ENCODE peak calls at places on chromosomes 1 and 21, in four cellular contexts. Z is GM06990, U is HFFc6, N is pancreas. M is an unnamed sample.

GRCh38 chr1:226534645-226535044 is 13.9 kb upstream of the STUM start:
- DNase-seq in Z (no peak), U (no peak), N (no peak), M (no peak)

GRCh38 chr1:64848136-64848535 is 103.3 kb downstream of the RAVER2 start:
- DNase-seq in Z (no peak), U (no peak), N (no peak), M (no peak)

GRCh38 chr1:162470216-162470615 is 27.4 kb upstream of the UHMK1 start:
- DNase-seq in Z (no peak), U (no peak), N (no peak), M (no peak)

GRCh38 chr1:197783510-197783948 is 8.2 kb upstream of the DENND1B start:
- DNase-seq in Z (no peak), U (peak), N (no peak), M (no peak)

GRCh38 chr1:202374077-202374476 is 25.6 kb downstream of the PPP1R12B start:
- DNase-seq in Z (no peak), U (no peak), N (no peak), M (no peak)

GRCh38 chr1:175497501-175497900 is 245.9 kb downstream of the TNR start:
- DNase-seq in Z (no peak), U (no peak), N (no peak), M (no peak)

GRCh38 chr1:232554431-232554830 is 75.5 kb downstream of the SIPA1L2 start:
- DNase-seq in Z (no peak), U (no peak), N (no peak), M (no peak)

GRCh38 chr1:241658081-241658793 is 6.2 kb downstream of the WDR64 start:
- DNase-seq in Z (no peak), U (no peak), N (no peak), M (no peak)

GRCh38 chr21:45405271-45405818 is 380 bp downstream of the COL18A1 start:
- DNase-seq in Z (no peak), U (no peak), N (no peak), M (no peak)

GRCh38 chr1:192488058-192488457 is 87.5 kb upstream of the RGS1 start:
- DNase-seq in Z (no peak), U (no peak), N (no peak), M (no peak)

GRCh38 chr1:237237721-237238120 is 195.7 kb downstream of the RYR2 start:
- DNase-seq in Z (no peak), U (no peak), N (no peak), M (no peak)

GRCh38 chr1:214003233-214003632 is 15.5 kb downstream of the PROX1 start:
- DNase-seq in Z (no peak), U (no peak), N (no peak), M (no peak)

GRCh38 chr1:180027949-180028445 is 73.4 kb downstream of the CEP350 start:
- DNase-seq in Z (no peak), U (peak), N (no peak), M (no peak)

GRCh38 chr1:231702804-231703203 is 76.2 kb downstream of the DISC1 start:
- DNase-seq in Z (no peak), U (peak), N (no peak), M (no peak)

GRCh38 chr1:227411066-227411465 is 92.8 kb upstream of the CDC42BPA start:
- DNase-seq in Z (no peak), U (peak), N (no peak), M (no peak)

GRCh38 chr1:10835423-10836421 is 39.3 kb upstream of the CASZ1 start:
- DNase-seq in Z (peak), U (no peak), N (peak), M (peak)

GRCh38 chr1:24415910-24416665 is 486 bp downstream of the NIPAL3 start:
- DNase-seq in Z (no peak), U (peak), N (peak), M (no peak)

GRCh38 chr1:156124557-156125483 is 10.3 kb downstream of the LMNA start:
- DNase-seq in Z (no peak), U (no peak), N (no peak), M (no peak)

GRCh38 chr1:23544444-23545389 is 13.7 kb upstream of the E2F2 start:
- DNase-seq in Z (no peak), U (peak), N (peak), M (no peak)

GRCh38 chr21:42630626-42631025 is 22.8 kb upstream of the PDE9A start:
- DNase-seq in Z (no peak), U (no peak), N (peak), M (no peak)

GRCh38 chr1:150875197-150876110 is 945 bp downstream of the ARNT start:
- DNase-seq in Z (no peak), U (no peak), N (no peak), M (no peak)

GRCh38 chr1:204265665-204266064 is 51.9 kb upstream of the GOLT1A start:
- DNase-seq in Z (no peak), U (no peak), N (no peak), M (no peak)

GRCh38 chr1:150813028-150813707 is 5.1 kb upstream of the CTSK start:
- DNase-seq in Z (peak), U (peak), N (peak), M (peak)

GRCh38 chr21:46182548-46183336 is 1.5 kb downstream of the SPATC1L start:
- DNase-seq in Z (no peak), U (no peak), N (no peak), M (no peak)

GRCh38 chr1:199172286-199173124 is 533.7 kb downstream of the PTPRC start:
- DNase-seq in Z (peak), U (peak), N (no peak), M (no peak)

GRCh38 chr21:17688912-17689874 is 76.5 kb upstream of the BTG3 start:
- DNase-seq in Z (peak), U (peak), N (peak), M (peak)
- TF ChIP-seq CTCF in Z (peak), U (peak), N (no peak), M (peak)

DNA sequence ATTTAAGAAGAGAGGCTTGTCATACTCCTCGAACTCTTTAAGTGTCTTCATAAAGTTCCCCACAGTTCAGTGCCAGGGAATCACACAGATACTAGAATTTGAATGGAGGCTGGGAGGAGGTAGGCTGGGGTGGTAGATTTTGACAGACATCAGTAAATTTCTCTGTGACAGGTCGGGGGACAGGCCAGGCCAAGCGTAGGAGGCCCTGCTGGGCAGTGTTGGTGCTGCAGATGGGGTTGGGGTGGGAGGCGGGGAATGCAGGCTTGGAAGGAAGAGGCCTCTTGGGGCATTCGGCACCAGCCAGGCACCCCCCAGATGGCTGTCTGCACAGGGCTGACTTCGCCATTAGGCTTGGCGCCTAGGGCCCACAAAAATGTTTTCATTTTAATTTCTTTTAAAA is 84.0 kb downstream of the MAN1C1 start:
- DNase-seq in Z (no peak), U (no peak), N (no peak), M (no peak)
- TF ChIP-seq CTCF in Z (no peak), U (peak), N (no peak), M (no peak)

DNA sequence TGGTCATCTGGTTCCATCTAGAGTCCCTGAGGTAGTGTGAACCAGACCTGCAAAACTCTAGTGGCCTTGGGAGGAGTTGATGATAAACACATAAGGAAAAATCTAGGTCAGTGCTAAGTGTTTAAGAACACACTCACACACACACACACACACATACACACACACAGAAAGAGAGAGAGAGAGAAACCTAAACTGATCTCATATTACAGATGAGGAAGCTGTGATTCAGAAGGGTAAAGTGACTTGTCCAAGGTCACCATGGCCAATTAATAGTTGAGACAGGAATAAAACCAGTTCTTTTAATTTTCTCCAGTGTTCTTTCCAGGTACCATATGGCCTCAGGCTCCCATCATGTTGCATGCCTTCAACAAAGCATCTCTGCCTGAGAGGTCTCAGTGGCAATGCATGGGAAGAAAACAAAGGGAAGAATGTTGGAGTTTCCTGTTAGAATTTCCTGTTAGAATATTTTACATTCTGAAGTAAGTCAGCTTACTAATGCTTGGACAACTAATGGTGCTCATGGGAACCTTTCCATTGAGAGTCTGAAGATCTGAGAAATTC is 77.3 kb upstream of the TSPAN2 start:
- DNase-seq in Z (no peak), U (peak), N (no peak), M (no peak)
- TF ChIP-seq CTCF in Z (no peak), U (peak), N (no peak), M (no peak)

GRCh38 chr1:53321366-53321765 is 6.5 kb downstream of the LRP8 start:
- DNase-seq in Z (no peak), U (no peak), N (no peak), M (no peak)
- TF ChIP-seq CTCF in Z (peak), U (peak), N (no peak), M (peak)

GRCh38 chr1:186330758-186331157 is 44.3 kb downstream of the TPR start:
- DNase-seq in Z (no peak), U (no peak), N (no peak), M (no peak)
- TF ChIP-seq CTCF in Z (peak), U (peak), N (no peak), M (peak)

DNA sequence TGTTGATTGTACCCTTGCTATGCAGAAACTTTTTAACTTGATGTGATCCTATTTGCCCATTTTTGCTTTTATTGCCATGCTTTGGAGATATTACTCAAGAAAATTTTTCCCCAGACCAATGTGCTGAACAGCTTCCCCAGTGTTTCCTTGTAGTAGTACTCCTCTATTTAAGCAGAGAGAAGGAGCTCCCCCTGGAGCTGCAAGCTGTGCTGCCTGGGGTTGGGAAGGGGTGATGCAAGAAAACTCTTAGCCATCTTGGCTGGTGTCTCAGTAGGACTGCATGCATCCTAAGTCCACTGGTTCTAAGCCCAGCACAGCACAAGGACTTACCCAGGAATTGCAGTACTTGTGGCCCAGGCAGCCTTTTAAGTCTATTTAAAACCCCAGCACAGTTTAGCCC is 121.6 kb downstream of the NTMT2 start:
- DNase-seq in Z (no peak), U (peak), N (no peak), M (no peak)
- TF ChIP-seq CTCF in Z (no peak), U (no peak), N (no peak), M (peak)

GRCh38 chr1:63777286-63777685 is 3.5 kb downstream of the ROR1 start:
- DNase-seq in Z (no peak), U (no peak), N (no peak), M (no peak)
- TF ChIP-seq CTCF in Z (no peak), U (peak), N (no peak), M (peak)

DNA sequence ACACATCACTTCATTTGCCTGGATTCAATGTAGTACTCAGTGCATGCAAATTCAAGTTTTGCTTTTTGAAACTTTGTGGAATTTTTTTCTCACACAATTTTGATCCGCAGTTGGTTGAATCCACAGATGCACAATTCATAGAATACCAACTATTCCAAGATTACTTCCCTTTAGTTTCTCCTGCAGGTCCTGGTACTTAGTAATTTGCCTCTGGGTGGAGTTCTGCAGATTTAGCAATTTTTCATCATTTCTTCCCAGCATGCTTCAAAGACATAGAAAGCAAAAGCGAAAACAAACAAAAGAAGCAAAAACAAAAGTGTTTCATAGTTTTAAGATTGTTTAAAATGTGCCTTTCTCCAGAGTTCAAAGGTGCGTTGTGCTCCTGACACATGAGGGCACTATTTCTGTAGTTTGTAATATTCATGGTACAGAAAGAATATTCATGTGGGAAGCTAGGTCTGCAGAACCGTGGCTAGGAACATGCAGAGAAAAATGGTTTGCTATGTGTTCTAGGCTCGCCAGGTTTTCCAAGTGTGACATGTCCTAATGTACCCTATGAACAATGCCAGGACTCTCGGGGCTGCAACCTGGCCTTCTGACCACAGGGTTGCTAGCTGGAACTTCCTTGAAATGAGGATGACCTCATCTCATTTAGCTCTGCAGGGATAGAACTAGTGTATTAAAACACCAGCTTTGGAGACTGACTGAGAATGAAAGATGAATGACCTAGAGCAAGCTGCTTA is 30.0 kb upstream of the RCSD1 start:
- DNase-seq in Z (peak), U (peak), N (peak), M (no peak)
- TF ChIP-seq CTCF in Z (peak), U (peak), N (no peak), M (peak)

M was measured in HFF-Myc.